ENCODE peak calls at places on chromosomes 12 and 14, in ten cellular contexts. Q is renal cortical epithelial cell; M is HEK293T; S is stimulated activated CD4-positive, alpha-beta T cell treated with anti-CD3 and anti-CD28 coated beads, Interleukin-2, amount 100 ng/mL, for 4 hours; H is stimulated activated effector memory CD8-positive, alpha-beta T cell treated with anti-CD3 and anti-CD28 coated beads, Interleukin-12 subunit alpha, Interleukin-12 subunit beta, amount 100 ng/mL, for 72 hours; T is activated CD8-positive, alpha-beta memory T cell treated with anti-CD3 and anti-CD28 coated beads, Interleukin-2, amount 50 U/mL, for 4 hours; J is SHP77 treated with DMSO at 0.1 percent for 48 hours; U is AG04449; E is ACHN; D is astrocyte of the spinal cord. I is an unnamed sample.
A peak's percentile ranks its signal among the peaks of the same experiment; 100 is the strongest.

GRCh38 chr12:128693115-128693514 is 130.6 kb downstream of the SLC15A4 start:
- DNase-seq in D (no peak), U (no peak), J (no peak), E (no peak), M (no peak), H (peak; percentile 50), S (no peak), Q (no peak), T (no peak), I (no peak)

GRCh38 chr14:98964171-98964570 is 307.8 kb downstream of the BCL11B start:
- DNase-seq in J (no peak), T (no peak), H (no peak), S (no peak), Q (no peak), E (no peak), M (no peak), U (no peak), D (no peak), I (no peak)

GRCh38 chr12:115439008-115439601 is 755.1 kb upstream of the TBX3 start:
- DNase-seq in U (no peak), S (no peak), M (no peak), J (no peak), E (no peak), T (no peak), Q (no peak), H (no peak), D (no peak), I (no peak)

GRCh38 chr14:90382491-90383125 is 14.2 kb upstream of the CALM1 start:
- DNase-seq in M (peak; percentile 63), Q (peak; percentile 59), J (no peak), S (peak; percentile 77), H (no peak), T (peak; percentile 76), U (no peak), D (peak; percentile 85), E (peak; percentile 70), I (no peak)

GRCh38 chr12:29667011-29667410 is 116.7 kb downstream of the TMTC1 start:
- DNase-seq in T (no peak), E (no peak), H (no peak), Q (no peak), S (no peak), M (no peak), U (no peak), D (no peak), J (no peak), I (no peak)

GRCh38 chr14:54691525-54692260 is 124.8 kb downstream of the SAMD4A start:
- DNase-seq in J (peak; percentile 6), M (peak; percentile 65), T (peak; percentile 46), H (peak; percentile 69), D (peak; percentile 74), Q (peak; percentile 74), S (peak; percentile 20), E (peak; percentile 69), U (no peak), I (no peak)

GRCh38 chr12:130438243-130438620 is 100.5 kb downstream of the PIWIL1 start:
- DNase-seq in D (no peak), M (no peak), S (no peak), J (no peak), T (peak; percentile 8), E (no peak), Q (no peak), H (no peak), U (no peak), I (no peak)

GRCh38 chr12:42483534-42483857 is 106.0 kb downstream of the PRICKLE1 start:
- DNase-seq in Q (no peak), S (peak; percentile 18), M (peak; percentile 48), D (no peak), T (peak; percentile 35), U (no peak), E (peak; percentile 65), H (peak; percentile 49), J (no peak), I (peak; percentile 46)

GRCh38 chr14:45664668-45665356 is 411.8 kb upstream of the MIS18BP1 start:
- DNase-seq in T (no peak), U (no peak), H (no peak), M (no peak), E (peak; percentile 17), Q (no peak), D (no peak), J (no peak), S (no peak), I (no peak)

GRCh38 chr12:42584539-42585174 is 4.9 kb downstream of the PRICKLE1 start:
- DNase-seq in Q (no peak), D (peak; percentile 24), M (no peak), H (no peak), U (no peak), E (no peak), S (no peak), T (no peak), J (no peak), I (no peak)

GRCh38 chr12:116958402-116959197 is 47.9 kb downstream of the FBXW8 start:
- DNase-seq in M (peak; percentile 25), H (peak; percentile 60), U (no peak), T (no peak), S (no peak), J (no peak), D (peak; percentile 34), Q (no peak), E (no peak), I (no peak)

GRCh38 chr14:42664185-42664584 is 1057.5 kb downstream of the LRFN5 start:
- DNase-seq in T (no peak), J (no peak), E (no peak), D (no peak), U (no peak), M (no peak), S (no peak), H (no peak), Q (no peak), I (no peak)

GRCh38 chr12:89236748-89237428 is 115.4 kb downstream of the DUSP6 start:
- DNase-seq in J (no peak), U (peak; percentile 21), S (no peak), M (no peak), H (no peak), T (no peak), D (peak; percentile 52), Q (peak; percentile 24), E (no peak), I (no peak)

GRCh38 chr14:23145794-23146422 is 26.9 kb upstream of the CEBPE start:
- DNase-seq in E (no peak), H (no peak), M (no peak), U (no peak), J (no peak), S (no peak), Q (no peak), T (no peak), D (no peak), I (no peak)

GRCh38 chr14:71466942-71467341 is 465.3 kb upstream of the RGS6 start:
- DNase-seq in U (no peak), H (no peak), E (no peak), M (no peak), T (no peak), S (no peak), J (no peak), Q (no peak), D (no peak), I (no peak)

I was measured in stimulated activated naive B cell treated with anti-CD40 and anti-IgM and Interleukin-4, amounts not matched to agents 10 μg/mL and 1 μg/mL and 100 μg/mL, for 72 hours.